ENCODE peak calls at places on chromosomes 11 and 22, in six cellular contexts. P is lower leg skin, X is A549, T is GM12891, M is IMR-90, W is H1. C is an unnamed sample.

GRCh38 chr11:20647976-20648565 is 21.3 kb upstream of the NELL1 start:
- DNase-seq in P (peak), X (peak), T (peak), M (peak), W (no peak), C (peak)

GRCh38 chr22:17920145-17920605 is 104.2 kb downstream of the MICAL3 start:
- DNase-seq in P (no peak), X (no peak), T (no peak), M (peak), W (no peak), C (no peak)

GRCh38 chr22:30648825-30649224 is 13.2 kb downstream of the SLC35E4 start:
- DNase-seq in P (no peak), X (no peak), T (no peak), M (no peak), W (no peak), C (no peak)

GRCh38 chr11:11622772-11623531 is 1.1 kb upstream of the GALNT18 start:
- DNase-seq in P (no peak), X (no peak), T (no peak), M (no peak), W (no peak), C (no peak)

GRCh38 chr11:1359556-1359955 is 30.2 kb upstream of the BRSK2 start:
- DNase-seq in P (no peak), X (no peak), T (no peak), M (no peak), W (no peak), C (no peak)

GRCh38 chr22:22959147-22959827 is 71.7 kb downstream of the IGLL5 start:
- DNase-seq in P (no peak), X (peak), T (no peak), M (peak), W (no peak), C (no peak)

GRCh38 chr11:19316434-19316833 is 75.7 kb upstream of the E2F8 start:
- DNase-seq in P (no peak), X (no peak), T (no peak), M (no peak), W (no peak), C (no peak)

GRCh38 chr11:44658451-44658850 is 68.3 kb upstream of the TSPAN18 start:
- DNase-seq in P (no peak), X (peak), T (no peak), M (peak), W (no peak), C (no peak)

GRCh38 chr11:111066861-111067260 is 178.7 kb upstream of the POU2AF2 start:
- DNase-seq in P (no peak), X (no peak), T (no peak), M (no peak), W (no peak), C (no peak)

GRCh38 chr11:127080735-127081134 is 80.2 kb upstream of the KIRREL3 start:
- DNase-seq in P (no peak), X (no peak), T (no peak), M (no peak), W (no peak), C (no peak)

GRCh38 chr11:76153609-76153949 is 52.7 kb downstream of the WNT11 start:
- DNase-seq in P (peak), X (no peak), T (no peak), M (peak), W (no peak), C (peak)

GRCh38 chr11:134045799-134046635 is 22.9 kb upstream of the JAM3 start:
- DNase-seq in P (no peak), X (no peak), T (no peak), M (no peak), W (no peak), C (no peak)

GRCh38 chr22:31659246-31659645 is 2.8 kb downstream of the PISD start:
- DNase-seq in P (no peak), X (no peak), T (no peak), M (no peak), W (no peak), C (no peak)

GRCh38 chr22:24066260-24066659 is 55.2 kb downstream of the CABIN1 start:
- DNase-seq in P (no peak), X (no peak), T (no peak), M (no peak), W (no peak), C (no peak)

GRCh38 chr11:27339940-27340339 is 23.1 kb downstream of the CCDC34 start:
- DNase-seq in P (no peak), X (no peak), T (no peak), M (no peak), W (no peak), C (no peak)

GRCh38 chr11:76802151-76802550 is 19.0 kb downstream of the TSKU start:
- DNase-seq in P (peak), X (no peak), T (no peak), M (no peak), W (no peak), C (no peak)

GRCh38 chr11:73147771-73148681 is 5.9 kb upstream of the FCHSD2 start:
- DNase-seq in P (peak), X (no peak), T (no peak), M (no peak), W (no peak), C (peak)

GRCh38 chr11:31487848-31488247 is 21.6 kb downstream of the IMMP1L start:
- DNase-seq in P (no peak), X (peak), T (no peak), M (peak), W (no peak), C (no peak)

GRCh38 chr11:77040889-77041288 is 6.7 kb downstream of the B3GNT6 start:
- DNase-seq in P (peak), X (no peak), T (no peak), M (no peak), W (no peak), C (no peak)

GRCh38 chr11:6640985-6641701 is 14.5 kb downstream of the DCHS1 start:
- DNase-seq in P (no peak), X (no peak), T (no peak), M (no peak), W (no peak), C (no peak)

GRCh38 chr22:48089601-48090331 is 1327.3 kb downstream of the TBC1D22A start:
- DNase-seq in P (peak), X (no peak), T (no peak), M (no peak), W (no peak), C (peak)

GRCh38 chr11:3345736-3346135 is 33.2 kb downstream of the ZNF195 start:
- DNase-seq in P (peak), X (no peak), T (no peak), M (no peak), W (no peak), C (no peak)

GRCh38 chr22:20569059-20570058 is 61.9 kb downstream of the MED15 start:
- DNase-seq in P (peak), X (peak), T (no peak), M (peak), W (no peak), C (peak)

GRCh38 chr11:36409152-36409713 is 100.8 kb downstream of the TRAF6 start:
- DNase-seq in P (no peak), X (no peak), T (no peak), M (peak), W (no peak), C (no peak)

GRCh38 chr11:40274017-40274416 is 1185.4 kb downstream of the LRRC4C start:
- DNase-seq in P (no peak), X (no peak), T (no peak), M (peak), W (no peak), C (no peak)

GRCh38 chr22:22386602-22387385 is 121.7 kb downstream of the ZNF280B start:
- DNase-seq in P (no peak), X (no peak), T (no peak), M (no peak), W (no peak), C (no peak)

GRCh38 chr22:49323751-49324415 is 503.8 kb downstream of the BRD1 start:
- DNase-seq in P (peak), X (no peak), T (no peak), M (no peak), W (no peak), C (no peak)

GRCh38 chr11:44889266-44889665 is 61.4 kb downstream of the TP53I11 start:
- DNase-seq in P (no peak), X (no peak), T (no peak), M (peak), W (no peak), C (no peak)

GRCh38 chr11:31262761-31263160 is 106.8 kb downstream of the DCDC1 start:
- DNase-seq in P (no peak), X (no peak), T (no peak), M (peak), W (no peak), C (no peak)

GRCh38 chr11:78432058-78432515 is 14.5 kb upstream of the GAB2 start:
- DNase-seq in P (no peak), X (peak), T (no peak), M (no peak), W (no peak), C (no peak)

GRCh38 chr22:43345761-43346261 is 2.6 kb upstream of the SCUBE1 start:
- DNase-seq in P (no peak), X (peak), T (peak), M (no peak), W (no peak), C (peak)

GRCh38 chr22:23836692-23837495 is 1.9 kb downstream of the DERL3 start:
- DNase-seq in P (no peak), X (no peak), T (no peak), M (no peak), W (no peak), C (no peak)

GRCh38 chr11:48049036-48049435 is 68.7 kb downstream of the PTPRJ start:
- DNase-seq in P (no peak), X (no peak), T (no peak), M (no peak), W (no peak), C (no peak)

GRCh38 chr11:74754507-74755255 is 6.0 kb downstream of the RNF169 start:
- DNase-seq in P (no peak), X (peak), T (no peak), M (peak), W (no peak), C (peak)

GRCh38 chr11:46295312-46295995 is 18.0 kb downstream of the CREB3L1 start:
- DNase-seq in P (peak), X (no peak), T (peak), M (peak), W (peak), C (peak)
- TF ChIP-seq POLR2A in P (no peak), X (peak), T (no peak), M (peak), W (peak), C (peak)

DNA sequence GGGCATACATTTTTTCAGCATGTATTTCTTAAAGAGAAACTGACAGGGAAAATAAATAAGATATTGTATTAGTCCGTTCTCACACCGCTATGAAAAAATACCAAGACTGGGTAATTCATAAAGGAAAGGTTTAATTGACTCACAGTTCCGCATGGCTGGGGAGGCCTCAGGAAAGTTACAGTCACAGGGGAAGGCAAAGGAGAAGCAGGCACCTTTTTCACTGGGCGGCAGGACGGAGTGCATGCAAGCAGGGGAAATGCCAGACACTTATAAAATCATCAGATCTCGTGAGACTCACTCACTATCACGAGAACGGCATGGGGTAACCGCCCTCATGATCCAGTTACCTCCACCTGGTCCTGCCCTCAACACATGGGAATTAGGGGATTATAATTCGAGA is 44.2 kb downstream of the PPFIA1 start:
- DNase-seq in P (no peak), X (no peak), T (no peak), M (no peak), W (no peak), C (no peak)
- TF ChIP-seq POLR2A in P (no peak), X (no peak), T (no peak), M (no peak), W (no peak), C (no peak)

DNA sequence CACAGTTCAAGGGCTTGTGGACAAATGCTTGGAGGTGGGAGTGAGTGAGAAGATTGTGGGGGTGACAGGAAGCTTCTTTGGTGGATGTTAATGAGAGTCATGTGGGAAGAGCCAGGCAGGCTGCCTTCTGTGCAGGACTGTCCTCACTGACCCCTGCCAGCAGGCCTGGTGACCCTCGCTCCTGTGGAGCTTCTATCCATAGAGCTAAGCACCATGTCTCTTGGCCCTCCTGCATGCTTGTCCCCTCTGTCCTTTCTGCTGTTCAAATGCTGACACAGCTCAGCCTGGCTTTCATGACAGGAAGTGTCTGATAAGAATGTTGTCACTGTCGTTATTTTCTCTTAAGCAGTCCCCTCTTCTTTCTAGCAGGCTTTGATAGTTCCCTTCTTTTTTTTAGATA is 37.6 kb downstream of the NAT10 start:
- DNase-seq in P (no peak), X (no peak), T (no peak), M (no peak), W (no peak), C (no peak)
- TF ChIP-seq POLR2A in P (no peak), X (no peak), T (no peak), M (no peak), W (no peak), C (no peak)

GRCh38 chr22:47033648-47034000 is 271.2 kb downstream of the TBC1D22A start:
- DNase-seq in P (no peak), X (no peak), T (no peak), M (no peak), W (no peak), C (no peak)
- TF ChIP-seq POLR2A in P (no peak), X (no peak), T (no peak), M (no peak), W (no peak), C (no peak)

DNA sequence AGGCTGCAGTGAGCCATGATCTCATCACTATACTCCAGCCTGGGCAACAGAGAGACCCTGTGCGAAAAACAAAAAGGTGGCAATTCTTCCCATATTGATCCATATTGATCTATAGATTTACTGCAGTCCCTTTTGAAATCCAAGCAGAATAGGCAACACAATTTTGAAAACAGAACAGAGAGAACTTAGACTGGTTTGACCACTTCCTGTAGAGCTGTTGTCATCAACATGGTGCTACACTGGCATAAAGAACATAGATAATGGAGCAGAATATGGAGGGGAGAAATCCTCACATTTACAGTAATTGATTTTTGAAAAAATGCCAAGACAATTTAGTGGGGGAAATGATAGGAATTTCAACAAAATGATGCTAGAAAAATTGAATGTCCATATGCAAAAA is 34.1 kb downstream of the GRK3 start:
- DNase-seq in P (no peak), X (no peak), T (no peak), M (no peak), W (no peak), C (no peak)
- TF ChIP-seq POLR2A in P (no peak), X (no peak), T (no peak), M (no peak), W (no peak), C (no peak)

GRCh38 chr11:114061053-114062049 is 1.8 kb downstream of the ZBTB16 start:
- DNase-seq in P (peak), X (no peak), T (no peak), M (no peak), W (no peak), C (no peak)

GRCh38 chr11:114059984-114060401 is 482 bp downstream of the ZBTB16 start:
- DNase-seq in P (peak), X (peak), T (no peak), M (no peak), W (no peak), C (no peak)

GRCh38 chr11:114058871-114059277 is 637 bp upstream of the ZBTB16 start:
- DNase-seq in P (peak), X (no peak), T (no peak), M (no peak), W (no peak), C (no peak)

GRCh38 chr11:114059278-114059983 is at the start of gene ZBTB16:
- DNase-seq in P (peak), X (no peak), T (no peak), M (no peak), W (peak), C (no peak)

GRCh38 chr11:114060402-114061052 is 1.0 kb downstream of the ZBTB16 start:
- DNase-seq in P (peak), X (no peak), T (no peak), M (no peak), W (no peak), C (no peak)
- TF ChIP-seq POLR2A in P (no peak), X (no peak), T (no peak), M (no peak), W (no peak), C (no peak)

DNA sequence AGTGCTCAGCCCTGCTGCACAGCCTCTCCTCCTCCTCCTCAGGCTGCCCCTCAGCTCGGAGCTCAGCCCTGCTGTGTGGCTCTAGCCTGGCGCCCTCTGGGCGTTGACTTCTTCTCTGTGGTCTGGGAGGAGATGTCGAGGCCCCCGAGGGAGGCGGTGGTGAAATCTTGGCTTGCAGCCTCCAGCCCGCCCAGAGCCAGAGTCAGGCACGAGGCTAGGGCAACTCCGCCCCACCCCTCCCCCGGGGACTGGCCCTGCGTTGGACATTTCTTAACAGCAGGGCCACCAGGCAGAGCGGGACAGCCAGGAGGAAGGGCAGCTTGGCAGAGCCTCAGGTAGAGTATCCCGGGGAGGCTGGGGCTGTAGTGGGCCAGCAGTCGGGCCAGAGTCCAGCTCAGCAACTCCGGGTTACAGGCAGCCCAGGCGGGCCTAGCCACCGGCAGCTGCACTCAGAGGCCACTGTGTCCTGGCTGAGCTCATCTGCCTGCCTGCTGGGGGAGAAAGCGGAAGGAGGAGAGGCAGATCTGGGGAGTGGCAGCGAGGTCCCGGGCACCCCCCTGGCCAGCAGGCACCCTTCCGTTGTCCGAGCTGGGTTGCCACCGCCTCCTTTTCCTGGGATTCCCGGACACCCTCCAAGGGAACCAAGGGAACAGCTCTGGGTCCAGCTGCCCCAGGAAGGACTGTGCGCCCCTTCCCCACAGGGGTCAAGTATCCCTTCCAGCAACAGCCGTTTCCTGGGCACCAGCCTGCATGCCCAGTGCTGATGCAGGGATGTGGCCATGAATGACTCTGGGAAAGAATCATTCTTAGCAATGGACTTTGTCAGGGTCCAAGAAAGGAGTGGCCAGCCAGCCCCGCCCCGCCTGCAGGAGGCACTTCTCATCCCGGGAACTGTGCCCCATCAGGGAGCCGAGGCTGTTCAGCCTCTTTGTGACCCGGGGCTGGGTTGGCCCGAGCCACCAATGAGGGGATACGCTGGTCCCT is at the start of gene ALDH3B1:
- DNase-seq in P (peak), X (peak), T (no peak), M (peak), W (no peak), C (peak)
- TF ChIP-seq POLR2A in P (no peak), X (peak), T (no peak), M (peak), W (no peak), C (peak)

GRCh38 chr22:19527861-19528417 is 3.7 kb upstream of the CLDN5 start:
- DNase-seq in P (no peak), X (no peak), T (no peak), M (peak), W (no peak), C (peak)

GRCh38 chr22:19526076-19526701 is 2.0 kb upstream of the CLDN5 start:
- DNase-seq in P (no peak), X (no peak), T (no peak), M (no peak), W (no peak), C (no peak)

GRCh38 chr22:19526702-19527111 is 2.5 kb upstream of the CLDN5 start:
- DNase-seq in P (no peak), X (no peak), T (no peak), M (no peak), W (no peak), C (no peak)

GRCh38 chr22:19525666-19526065 is 1.5 kb upstream of the CLDN5 start:
- DNase-seq in P (no peak), X (no peak), T (no peak), M (no peak), W (no peak), C (no peak)

DNA sequence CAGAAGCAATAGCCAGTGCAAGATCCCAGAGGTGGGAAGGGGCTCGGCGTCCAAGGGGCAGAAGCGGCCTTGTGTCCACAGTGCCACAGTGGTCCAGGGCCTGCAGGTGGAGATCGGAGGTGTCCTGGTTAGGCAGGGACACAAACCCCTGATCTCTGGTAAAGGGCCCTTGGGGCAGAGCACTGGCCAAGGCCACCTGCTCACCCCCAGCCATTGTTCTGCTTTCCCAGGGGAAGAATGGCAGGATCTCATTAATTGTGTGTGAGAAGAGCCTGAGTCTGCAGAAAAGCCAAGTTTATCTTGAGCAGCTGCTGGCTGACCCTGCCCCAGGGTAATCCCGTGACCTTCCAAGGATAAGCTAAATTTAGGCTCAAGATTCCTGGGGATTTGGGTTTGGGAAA is 3.1 kb upstream of the CLDN5 start:
- DNase-seq in P (no peak), X (no peak), T (no peak), M (no peak), W (no peak), C (no peak)
- TF ChIP-seq POLR2A in P (no peak), X (no peak), T (no peak), M (no peak), W (no peak), C (no peak)